ENCODE peak calls at places on chromosomes 7 and 10, in nine cellular contexts. Q, W, D, X, O, I, L, B and C are unnamed samples.

GRCh38 chr10:70885931-70886903 is 2.1 kb downstream of the PCBD1 start:
- ATAC-seq in Q (no peak), W (no peak), D (no peak), X (no peak), O (no peak), I (no peak), L (no peak), B (no peak), C (no peak)

GRCh38 chr10:94042814-94043175 is 49.1 kb downstream of the PLCE1 start:
- ATAC-seq in Q (no peak), W (peak), D (no peak), X (peak), O (no peak), I (no peak), L (no peak), B (peak), C (no peak)

GRCh38 chr10:27794157-27794556 is 48.5 kb upstream of the MKX start:
- ATAC-seq in Q (no peak), W (no peak), D (peak), X (no peak), O (no peak), I (no peak), L (no peak), B (no peak), C (no peak)

GRCh38 chr10:118195729-118196128 is 146.4 kb downstream of the FAM204A start:
- ATAC-seq in Q (no peak), W (no peak), D (no peak), X (no peak), O (no peak), I (no peak), L (no peak), B (no peak), C (no peak)

GRCh38 chr7:126727930-126728331 is 524.8 kb downstream of the GRM8 start:
- ATAC-seq in Q (peak), W (no peak), D (no peak), X (peak), O (no peak), I (no peak), L (no peak), B (no peak), C (peak)

GRCh38 chr10:88793747-88794299 is 8.7 kb upstream of the LIPM start:
- ATAC-seq in Q (peak), W (no peak), D (no peak), X (peak), O (no peak), I (no peak), L (no peak), B (no peak), C (peak)

GRCh38 chr10:34139559-34139958 is 675.5 kb downstream of the PARD3 start:
- ATAC-seq in Q (no peak), W (no peak), D (no peak), X (no peak), O (no peak), I (no peak), L (no peak), B (no peak), C (no peak)

GRCh38 chr7:55202150-55202913 is 162.8 kb upstream of the LANCL2 start:
- ATAC-seq in Q (no peak), W (no peak), D (no peak), X (no peak), O (no peak), I (no peak), L (no peak), B (no peak), C (no peak)

GRCh38 chr10:103507235-103508191 is 14.0 kb downstream of the NEURL1 start:
- ATAC-seq in Q (no peak), W (peak), D (peak), X (no peak), O (no peak), I (no peak), L (peak), B (no peak), C (no peak)

GRCh38 chr7:33754933-33755928 is 150.1 kb upstream of the BMPER start:
- ATAC-seq in Q (no peak), W (peak), D (no peak), X (no peak), O (peak), I (no peak), L (no peak), B (no peak), C (no peak)

GRCh38 chr7:152185514-152185913 is 160.0 kb downstream of the GALNT11 start:
- ATAC-seq in Q (no peak), W (no peak), D (no peak), X (no peak), O (peak), I (peak), L (no peak), B (no peak), C (no peak)

GRCh38 chr7:128430207-128430606 is 20.4 kb upstream of the IMPDH1 start:
- ATAC-seq in Q (no peak), W (no peak), D (no peak), X (no peak), O (no peak), I (no peak), L (no peak), B (no peak), C (no peak)

GRCh38 chr10:60237977-60238376 is 151.7 kb downstream of the ANK3 start:
- ATAC-seq in Q (no peak), W (no peak), D (no peak), X (peak), O (peak), I (no peak), L (no peak), B (peak), C (peak)

GRCh38 chr7:18788026-18788425 is 292.5 kb downstream of the HDAC9 start:
- ATAC-seq in Q (no peak), W (no peak), D (no peak), X (peak), O (no peak), I (no peak), L (no peak), B (no peak), C (no peak)